ENCODE peak calls at places on chromosomes 12 and 14, in nine cellular contexts. One of them, this sample, is unnamed.

GRCh38 chr14:106792543-106792942 is 1266.2 kb downstream of the TMEM121 start:
- DNase-seq in heart right ventricle: no peak
- DNase-seq in GM23338: no peak
- DNase-seq in fibroblast of lung: no peak
- DNase-seq in A549: no peak
- DNase-seq in transverse colon: no peak
- DNase-seq in neural progenitor cell: no peak
- DNase-seq in astrocyte: no peak
- DNase-seq in cardiac muscle cell: no peak
- DNase-seq in this sample: no peak

GRCh38 chr12:52235822-52236291 is 2.8 kb downstream of the KRT7 start:
- DNase-seq in heart right ventricle: no peak
- DNase-seq in GM23338: no peak
- DNase-seq in fibroblast of lung: no peak
- DNase-seq in A549: peak; percentile 24
- DNase-seq in transverse colon: peak; percentile 66
- DNase-seq in neural progenitor cell: no peak
- DNase-seq in astrocyte: no peak
- DNase-seq in cardiac muscle cell: no peak
- DNase-seq in this sample: no peak

GRCh38 chr12:54749191-54749818 is 101.1 kb upstream of the DCD start:
- DNase-seq in heart right ventricle: peak; percentile 25
- DNase-seq in GM23338: peak; percentile 57
- DNase-seq in fibroblast of lung: peak; percentile 27
- DNase-seq in A549: peak; percentile 64
- DNase-seq in transverse colon: no peak
- DNase-seq in neural progenitor cell: peak; percentile 62
- DNase-seq in astrocyte: peak; percentile 12
- DNase-seq in cardiac muscle cell: peak; percentile 64
- DNase-seq in this sample: no peak

GRCh38 chr12:40248585-40249297 is 23.9 kb downstream of the LRRK2 start:
- DNase-seq in heart right ventricle: no peak
- DNase-seq in GM23338: no peak
- DNase-seq in fibroblast of lung: peak; percentile 32
- DNase-seq in A549: peak; percentile 18
- DNase-seq in transverse colon: no peak
- DNase-seq in neural progenitor cell: no peak
- DNase-seq in astrocyte: peak; percentile 12
- DNase-seq in cardiac muscle cell: no peak
- DNase-seq in this sample: no peak

GRCh38 chr12:106073179-106073578 is 65.6 kb downstream of the NUAK1 start:
- DNase-seq in heart right ventricle: no peak
- DNase-seq in GM23338: no peak
- DNase-seq in fibroblast of lung: no peak
- DNase-seq in A549: no peak
- DNase-seq in transverse colon: no peak
- DNase-seq in neural progenitor cell: no peak
- DNase-seq in astrocyte: no peak
- DNase-seq in cardiac muscle cell: no peak
- DNase-seq in this sample: peak; percentile 8

GRCh38 chr14:50021261-50021660 is 95.1 kb downstream of the VCPKMT start:
- DNase-seq in heart right ventricle: no peak
- DNase-seq in GM23338: no peak
- DNase-seq in fibroblast of lung: no peak
- DNase-seq in A549: no peak
- DNase-seq in transverse colon: no peak
- DNase-seq in neural progenitor cell: no peak
- DNase-seq in astrocyte: no peak
- DNase-seq in cardiac muscle cell: no peak
- DNase-seq in this sample: no peak

GRCh38 chr12:27337376-27337775 is 4.7 kb downstream of the BMAL2 start:
- DNase-seq in heart right ventricle: no peak
- DNase-seq in GM23338: peak; percentile 43
- DNase-seq in fibroblast of lung: no peak
- DNase-seq in A549: no peak
- DNase-seq in transverse colon: no peak
- DNase-seq in neural progenitor cell: no peak
- DNase-seq in astrocyte: no peak
- DNase-seq in cardiac muscle cell: no peak
- DNase-seq in this sample: no peak

GRCh38 chr12:28024231-28024995 is 51.9 kb upstream of the PTHLH start:
- DNase-seq in heart right ventricle: no peak
- DNase-seq in GM23338: no peak
- DNase-seq in fibroblast of lung: peak; percentile 94
- DNase-seq in A549: peak; percentile 75
- DNase-seq in transverse colon: no peak
- DNase-seq in neural progenitor cell: no peak
- DNase-seq in astrocyte: peak; percentile 93
- DNase-seq in cardiac muscle cell: no peak
- DNase-seq in this sample: no peak

GRCh38 chr14:92511472-92512247 is 1.9 kb upstream of the RIN3 start:
- DNase-seq in heart right ventricle: peak; percentile 63
- DNase-seq in GM23338: no peak
- DNase-seq in fibroblast of lung: peak; percentile 94
- DNase-seq in A549: peak; percentile 92
- DNase-seq in transverse colon: peak; percentile 60
- DNase-seq in neural progenitor cell: no peak
- DNase-seq in astrocyte: peak; percentile 92
- DNase-seq in cardiac muscle cell: no peak
- DNase-seq in this sample: peak; percentile 57

GRCh38 chr14:33996450-33996849 is 45.6 kb upstream of the EGLN3 start:
- DNase-seq in heart right ventricle: no peak
- DNase-seq in GM23338: no peak
- DNase-seq in fibroblast of lung: no peak
- DNase-seq in A549: no peak
- DNase-seq in transverse colon: no peak
- DNase-seq in neural progenitor cell: no peak
- DNase-seq in astrocyte: no peak
- DNase-seq in cardiac muscle cell: no peak
- DNase-seq in this sample: no peak

GRCh38 chr12:23827353-23827752 is 122.1 kb downstream of the SOX5 start:
- DNase-seq in heart right ventricle: no peak
- DNase-seq in GM23338: no peak
- DNase-seq in fibroblast of lung: no peak
- DNase-seq in A549: no peak
- DNase-seq in transverse colon: no peak
- DNase-seq in neural progenitor cell: no peak
- DNase-seq in astrocyte: no peak
- DNase-seq in cardiac muscle cell: no peak
- DNase-seq in this sample: no peak

GRCh38 chr12:46557539-46558373 is 185.2 kb upstream of the SLC38A2 start:
- DNase-seq in heart right ventricle: no peak
- DNase-seq in GM23338: no peak
- DNase-seq in fibroblast of lung: peak; percentile 25
- DNase-seq in A549: no peak
- DNase-seq in transverse colon: no peak
- DNase-seq in neural progenitor cell: no peak
- DNase-seq in astrocyte: no peak
- DNase-seq in cardiac muscle cell: no peak
- DNase-seq in this sample: no peak

GRCh38 chr12:46556820-46557524 is 184.4 kb upstream of the SLC38A2 start:
- DNase-seq in heart right ventricle: no peak
- DNase-seq in GM23338: no peak
- DNase-seq in fibroblast of lung: peak; percentile 90
- DNase-seq in A549: peak; percentile 43
- DNase-seq in transverse colon: no peak
- DNase-seq in neural progenitor cell: no peak
- DNase-seq in astrocyte: peak; percentile 87
- DNase-seq in cardiac muscle cell: no peak
- DNase-seq in this sample: no peak

GRCh38 chr12:46554461-46554860 is 181.9 kb upstream of the SLC38A2 start:
- DNase-seq in heart right ventricle: no peak
- DNase-seq in GM23338: no peak
- DNase-seq in fibroblast of lung: no peak
- DNase-seq in A549: no peak
- DNase-seq in transverse colon: no peak
- DNase-seq in neural progenitor cell: no peak
- DNase-seq in astrocyte: no peak
- DNase-seq in cardiac muscle cell: no peak
- DNase-seq in this sample: no peak

GRCh38 chr12:46555379-46555778 is 182.8 kb upstream of the SLC38A2 start:
- DNase-seq in heart right ventricle: no peak
- DNase-seq in GM23338: no peak
- DNase-seq in fibroblast of lung: peak; percentile 91
- DNase-seq in A549: no peak
- DNase-seq in transverse colon: no peak
- DNase-seq in neural progenitor cell: no peak
- DNase-seq in astrocyte: peak; percentile 90
- DNase-seq in cardiac muscle cell: no peak
- DNase-seq in this sample: no peak

GRCh38 chr12:46556105-46556559 is 183.6 kb upstream of the SLC38A2 start:
- DNase-seq in heart right ventricle: no peak
- DNase-seq in GM23338: no peak
- DNase-seq in fibroblast of lung: peak; percentile 98
- DNase-seq in A549: peak; percentile 68
- DNase-seq in transverse colon: no peak
- DNase-seq in neural progenitor cell: no peak
- DNase-seq in astrocyte: peak; percentile 99
- DNase-seq in cardiac muscle cell: peak; percentile 49
- DNase-seq in this sample: no peak
- H3K4me1 ChIP-seq in heart right ventricle: peaks cover 53% of the 10 kb centered on the region
- H3K4me1 ChIP-seq in GM23338: peaks cover 26% of the 10 kb centered on the region
- H3K4me1 ChIP-seq in fibroblast of lung: peaks cover 18% of the 10 kb centered on the region
- H3K4me1 ChIP-seq in A549: peaks cover 61% of the 10 kb centered on the region
- H3K4me1 ChIP-seq in transverse colon: no peaks in the 10 kb centered on the region
- H3K4me1 ChIP-seq in neural progenitor cell: no peaks in the 10 kb centered on the region
- H3K4me1 ChIP-seq in astrocyte: peaks cover 31% of the 10 kb centered on the region
- H3K4me1 ChIP-seq in cardiac muscle cell: peaks cover 23% of the 10 kb centered on the region
- H3K4me1 ChIP-seq in this sample: peaks cover 3% of the 10 kb centered on the region

DNA sequence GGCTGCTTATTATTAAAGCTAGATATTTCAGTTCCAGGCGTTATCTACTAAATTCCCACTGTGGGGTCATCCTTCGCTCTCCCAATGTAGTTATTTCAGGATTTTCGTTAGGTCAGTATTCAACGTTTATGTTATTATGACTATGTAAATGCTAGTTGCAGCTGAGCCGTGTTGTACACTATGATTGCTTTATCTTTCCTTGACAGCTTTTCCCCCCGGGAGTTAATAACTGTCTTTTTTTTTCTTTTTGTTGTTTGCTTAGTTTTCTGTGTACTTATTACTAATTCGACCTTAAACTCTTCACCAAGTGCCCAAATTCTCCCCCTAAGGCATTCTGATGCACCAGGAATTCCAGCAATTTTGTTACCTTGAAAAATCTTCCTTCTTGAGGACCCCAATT is 48.5 kb downstream of the SUDS3 start:
- DNase-seq in heart right ventricle: no peak
- DNase-seq in GM23338: no peak
- DNase-seq in fibroblast of lung: no peak
- DNase-seq in A549: no peak
- DNase-seq in transverse colon: no peak
- DNase-seq in neural progenitor cell: no peak
- DNase-seq in astrocyte: no peak
- DNase-seq in cardiac muscle cell: no peak
- DNase-seq in this sample: no peak
- H3K4me3 ChIP-seq in heart right ventricle: no peak overlapping the region
- H3K4me3 ChIP-seq in GM23338: no peak overlapping the region
- H3K4me3 ChIP-seq in fibroblast of lung: no peak overlapping the region
- H3K4me3 ChIP-seq in A549: no peak overlapping the region
- H3K4me3 ChIP-seq in transverse colon: no peak overlapping the region
- H3K4me3 ChIP-seq in neural progenitor cell: no peak overlapping the region
- H3K4me3 ChIP-seq in astrocyte: no peak overlapping the region
- H3K4me3 ChIP-seq in cardiac muscle cell: no peak overlapping the region
- H3K4me3 ChIP-seq in this sample: no peak overlapping the region

DNA sequence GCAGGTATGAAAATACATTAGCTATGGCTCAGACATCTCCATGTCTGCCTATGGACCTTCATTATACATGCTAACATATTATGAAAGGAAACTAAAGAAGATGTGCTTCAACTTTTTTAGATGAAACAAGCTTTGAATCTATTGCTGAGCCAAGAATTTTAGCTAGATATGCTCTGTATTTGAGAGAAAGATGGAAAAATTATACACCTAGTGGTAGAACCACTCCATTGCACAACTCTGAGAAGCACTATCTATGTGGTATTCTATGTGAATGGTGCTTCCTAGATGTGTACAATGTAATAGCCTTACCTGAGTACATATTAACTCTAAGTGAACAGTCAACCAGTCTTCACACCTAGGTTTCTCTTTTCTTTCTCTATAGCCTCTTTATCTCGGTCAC is 17.3 kb downstream of the EPYC start:
- DNase-seq in heart right ventricle: no peak
- DNase-seq in GM23338: no peak
- DNase-seq in fibroblast of lung: no peak
- DNase-seq in A549: no peak
- DNase-seq in transverse colon: no peak
- DNase-seq in neural progenitor cell: no peak
- DNase-seq in astrocyte: no peak
- DNase-seq in cardiac muscle cell: no peak
- DNase-seq in this sample: no peak
- TF ChIP-seq CTCF in heart right ventricle: peak; percentile 3
- TF ChIP-seq CTCF in GM23338: peak; percentile 52
- TF ChIP-seq CTCF in fibroblast of lung: peak; percentile 12
- TF ChIP-seq CTCF in A549: no peak
- TF ChIP-seq CTCF in transverse colon: no peak
- TF ChIP-seq CTCF in neural progenitor cell: peak; percentile 25
- TF ChIP-seq CTCF in astrocyte: peak; percentile 11
- TF ChIP-seq CTCF in cardiac muscle cell: no peak
- TF ChIP-seq CTCF in this sample: peak; percentile 63

GRCh38 chr14:99584823-99585222 is 19.2 kb downstream of the CCDC85C start:
- DNase-seq in heart right ventricle: no peak
- DNase-seq in GM23338: no peak
- DNase-seq in fibroblast of lung: no peak
- DNase-seq in A549: no peak
- DNase-seq in transverse colon: no peak
- DNase-seq in neural progenitor cell: no peak
- DNase-seq in astrocyte: no peak
- DNase-seq in cardiac muscle cell: no peak
- DNase-seq in this sample: no peak
- H3K4me1 ChIP-seq in heart right ventricle: peaks cover 70% of the 10 kb centered on the region
- H3K4me1 ChIP-seq in GM23338: peaks cover 4% of the 10 kb centered on the region
- H3K4me1 ChIP-seq in fibroblast of lung: peaks cover 4% of the 10 kb centered on the region
- H3K4me1 ChIP-seq in A549: peaks cover 56% of the 10 kb centered on the region
- H3K4me1 ChIP-seq in transverse colon: peaks cover 30% of the 10 kb centered on the region
- H3K4me1 ChIP-seq in neural progenitor cell: peaks cover 26% of the 10 kb centered on the region
- H3K4me1 ChIP-seq in astrocyte: peaks cover 42% of the 10 kb centered on the region
- H3K4me1 ChIP-seq in cardiac muscle cell: peaks cover 37% of the 10 kb centered on the region
- H3K4me1 ChIP-seq in this sample: peaks cover 16% of the 10 kb centered on the region